ENCODE peak calls at places on chromosomes 16 and 17, in eight cellular contexts. One of them, this sample, is unnamed.
A peak's percentile ranks its signal among the peaks of the same experiment; 100 is the strongest.

GRCh38 chr16:1530883-1531637 is 2.4 kb upstream of the TMEM204 start:
- DNase-seq in Calu3: no peak
- DNase-seq in activated T-helper 1 cell treated with anti-CD3 and anti-CD28 coated beads, Interleukin-12 subunit alpha, Interleukin-12 subunit beta, Interleukin-2, Interleukin-4 antibody, amounts not matched to agents 30 ng/mL and 10 ng/mL and 1 ng/mL, durations not matched to agents 14 hours and 24 hours and 36 hours: no peak
- DNase-seq in ascending aorta: no peak
- DNase-seq in dermis microvascular lymphatic vessel endothelial cell: no peak
- DNase-seq in D341Med: no peak
- DNase-seq in myocyte: no peak
- DNase-seq in NCI-H1092: no peak
- DNase-seq in this sample: no peak

GRCh38 chr16:23466162-23466885 is 13.3 kb upstream of the COG7 start:
- DNase-seq in Calu3: no peak
- DNase-seq in activated T-helper 1 cell treated with anti-CD3 and anti-CD28 coated beads, Interleukin-12 subunit alpha, Interleukin-12 subunit beta, Interleukin-2, Interleukin-4 antibody, amounts not matched to agents 30 ng/mL and 10 ng/mL and 1 ng/mL, durations not matched to agents 14 hours and 24 hours and 36 hours: no peak
- DNase-seq in ascending aorta: no peak
- DNase-seq in dermis microvascular lymphatic vessel endothelial cell: peak; percentile 39
- DNase-seq in D341Med: no peak
- DNase-seq in myocyte: peak; percentile 83
- DNase-seq in NCI-H1092: no peak
- DNase-seq in this sample: no peak

GRCh38 chr17:64780096-64781012 is 118.2 kb upstream of the SMURF2 start:
- DNase-seq in Calu3: peak; percentile 81
- DNase-seq in activated T-helper 1 cell treated with anti-CD3 and anti-CD28 coated beads, Interleukin-12 subunit alpha, Interleukin-12 subunit beta, Interleukin-2, Interleukin-4 antibody, amounts not matched to agents 30 ng/mL and 10 ng/mL and 1 ng/mL, durations not matched to agents 14 hours and 24 hours and 36 hours: peak; percentile 82
- DNase-seq in ascending aorta: no peak
- DNase-seq in dermis microvascular lymphatic vessel endothelial cell: peak; percentile 64
- DNase-seq in D341Med: peak; percentile 52
- DNase-seq in myocyte: no peak
- DNase-seq in NCI-H1092: no peak
- DNase-seq in this sample: no peak

GRCh38 chr16:80080287-80080851 is 460.4 kb upstream of the DYNLRB2 start:
- DNase-seq in Calu3: no peak
- DNase-seq in activated T-helper 1 cell treated with anti-CD3 and anti-CD28 coated beads, Interleukin-12 subunit alpha, Interleukin-12 subunit beta, Interleukin-2, Interleukin-4 antibody, amounts not matched to agents 30 ng/mL and 10 ng/mL and 1 ng/mL, durations not matched to agents 14 hours and 24 hours and 36 hours: no peak
- DNase-seq in ascending aorta: no peak
- DNase-seq in dermis microvascular lymphatic vessel endothelial cell: no peak
- DNase-seq in D341Med: no peak
- DNase-seq in myocyte: no peak
- DNase-seq in NCI-H1092: no peak
- DNase-seq in this sample: no peak

GRCh38 chr17:7403043-7403901 is 625 bp downstream of the TMEM256 start:
- DNase-seq in Calu3: no peak
- DNase-seq in activated T-helper 1 cell treated with anti-CD3 and anti-CD28 coated beads, Interleukin-12 subunit alpha, Interleukin-12 subunit beta, Interleukin-2, Interleukin-4 antibody, amounts not matched to agents 30 ng/mL and 10 ng/mL and 1 ng/mL, durations not matched to agents 14 hours and 24 hours and 36 hours: no peak
- DNase-seq in ascending aorta: no peak
- DNase-seq in dermis microvascular lymphatic vessel endothelial cell: no peak
- DNase-seq in D341Med: peak; percentile 51
- DNase-seq in myocyte: peak; percentile 83
- DNase-seq in NCI-H1092: peak; percentile 49
- DNase-seq in this sample: no peak

GRCh38 chr17:9139695-9140094 is 118.4 kb downstream of the NTN1 start:
- DNase-seq in Calu3: no peak
- DNase-seq in activated T-helper 1 cell treated with anti-CD3 and anti-CD28 coated beads, Interleukin-12 subunit alpha, Interleukin-12 subunit beta, Interleukin-2, Interleukin-4 antibody, amounts not matched to agents 30 ng/mL and 10 ng/mL and 1 ng/mL, durations not matched to agents 14 hours and 24 hours and 36 hours: no peak
- DNase-seq in ascending aorta: no peak
- DNase-seq in dermis microvascular lymphatic vessel endothelial cell: no peak
- DNase-seq in D341Med: no peak
- DNase-seq in myocyte: no peak
- DNase-seq in NCI-H1092: no peak
- DNase-seq in this sample: no peak

GRCh38 chr17:4440690-4441686 is 7.2 kb downstream of the SPNS3 start:
- DNase-seq in Calu3: no peak
- DNase-seq in activated T-helper 1 cell treated with anti-CD3 and anti-CD28 coated beads, Interleukin-12 subunit alpha, Interleukin-12 subunit beta, Interleukin-2, Interleukin-4 antibody, amounts not matched to agents 30 ng/mL and 10 ng/mL and 1 ng/mL, durations not matched to agents 14 hours and 24 hours and 36 hours: no peak
- DNase-seq in ascending aorta: no peak
- DNase-seq in dermis microvascular lymphatic vessel endothelial cell: no peak
- DNase-seq in D341Med: no peak
- DNase-seq in myocyte: peak; percentile 8
- DNase-seq in NCI-H1092: no peak
- DNase-seq in this sample: no peak

GRCh38 chr17:31738067-31738466 is 121.0 kb downstream of the COPRS start:
- DNase-seq in Calu3: no peak
- DNase-seq in activated T-helper 1 cell treated with anti-CD3 and anti-CD28 coated beads, Interleukin-12 subunit alpha, Interleukin-12 subunit beta, Interleukin-2, Interleukin-4 antibody, amounts not matched to agents 30 ng/mL and 10 ng/mL and 1 ng/mL, durations not matched to agents 14 hours and 24 hours and 36 hours: no peak
- DNase-seq in ascending aorta: no peak
- DNase-seq in dermis microvascular lymphatic vessel endothelial cell: no peak
- DNase-seq in D341Med: no peak
- DNase-seq in myocyte: no peak
- DNase-seq in NCI-H1092: no peak
- DNase-seq in this sample: no peak

GRCh38 chr17:1714488-1714979 is 4.4 kb upstream of the TLCD2 start:
- DNase-seq in Calu3: peak; percentile 96
- DNase-seq in activated T-helper 1 cell treated with anti-CD3 and anti-CD28 coated beads, Interleukin-12 subunit alpha, Interleukin-12 subunit beta, Interleukin-2, Interleukin-4 antibody, amounts not matched to agents 30 ng/mL and 10 ng/mL and 1 ng/mL, durations not matched to agents 14 hours and 24 hours and 36 hours: no peak
- DNase-seq in ascending aorta: peak; percentile 91
- DNase-seq in dermis microvascular lymphatic vessel endothelial cell: peak; percentile 97
- DNase-seq in D341Med: no peak
- DNase-seq in myocyte: peak; percentile 99
- DNase-seq in NCI-H1092: no peak
- DNase-seq in this sample: peak; percentile 83

GRCh38 chr17:17806611-17807010 is 30.2 kb downstream of the SREBF1 start:
- DNase-seq in Calu3: no peak
- DNase-seq in activated T-helper 1 cell treated with anti-CD3 and anti-CD28 coated beads, Interleukin-12 subunit alpha, Interleukin-12 subunit beta, Interleukin-2, Interleukin-4 antibody, amounts not matched to agents 30 ng/mL and 10 ng/mL and 1 ng/mL, durations not matched to agents 14 hours and 24 hours and 36 hours: no peak
- DNase-seq in ascending aorta: no peak
- DNase-seq in dermis microvascular lymphatic vessel endothelial cell: no peak
- DNase-seq in D341Med: no peak
- DNase-seq in myocyte: no peak
- DNase-seq in NCI-H1092: no peak
- DNase-seq in this sample: no peak